ENCODE peak calls at places on chromosomes 4 and X, in five cellular contexts. V is GM23338, S is sigmoid colon, T is H1, X is upper lobe of left lung. I is an unnamed sample.

GRCh38 chr4:166675411-166675810 is 558.9 kb downstream of the SPOCK3 start:
- DNase-seq in V (no peak), S (no peak), T (no peak), X (no peak), I (no peak)

GRCh38 chr4:53654300-53654758 is 63.0 kb upstream of the LNX1 start:
- DNase-seq in V (no peak), S (no peak), T (no peak), X (no peak), I (peak; percentile 54)

GRCh38 chrX:71081348-71082148 is 13.4 kb upstream of the SNX12 start:
- DNase-seq in V (no peak), S (no peak), T (no peak), X (no peak), I (no peak)

GRCh38 chr4:19580090-19580489 is 671.6 kb upstream of the SLIT2 start:
- DNase-seq in V (no peak), S (no peak), T (no peak), X (no peak), I (no peak)

GRCh38 chr4:71553605-71554004 is 214.8 kb downstream of the SLC4A4 start:
- DNase-seq in V (peak; percentile 56), S (no peak), T (no peak), X (no peak), I (no peak)

GRCh38 chr4:187436251-187436650 is 559.3 kb upstream of the ZFP42 start:
- DNase-seq in V (no peak), S (no peak), T (no peak), X (no peak), I (no peak)

GRCh38 chr4:16532240-16532990 is 306.1 kb upstream of the TAPT1 start:
- DNase-seq in V (no peak), S (no peak), T (no peak), X (peak; percentile 27), I (no peak)

GRCh38 chrX:151476597-151476996 is 79.6 kb downstream of the VMA21 start:
- DNase-seq in V (peak; percentile 65), S (no peak), T (no peak), X (no peak), I (no peak)

GRCh38 chr4:48909697-48910096 is 3.1 kb upstream of the OCIAD2 start:
- DNase-seq in V (no peak), S (no peak), T (no peak), X (no peak), I (peak; percentile 55)

GRCh38 chrX:13432376-13432775 is 112.5 kb upstream of the ATXN3L start:
- DNase-seq in V (no peak), S (peak; percentile 86), T (no peak), X (peak; percentile 31), I (no peak)

GRCh38 chr4:1474126-1475090 is 68.2 kb upstream of the NKX1-1 start:
- DNase-seq in V (no peak), S (no peak), T (no peak), X (no peak), I (no peak)

GRCh38 chr4:5470318-5470889 is 238.0 kb downstream of the EVC2 start:
- DNase-seq in V (no peak), S (no peak), T (no peak), X (no peak), I (no peak)

GRCh38 chr4:142817442-142817841 is 28.7 kb downstream of the INPP4B start:
- DNase-seq in V (no peak), S (no peak), T (no peak), X (no peak), I (no peak)

GRCh38 chr4:8526363-8526855 is 53.8 kb upstream of the GPR78 start:
- DNase-seq in V (no peak), S (peak; percentile 48), T (no peak), X (no peak), I (no peak)

GRCh38 chr4:8525383-8526120 is 54.6 kb upstream of the GPR78 start:
- DNase-seq in V (no peak), S (peak; percentile 43), T (no peak), X (no peak), I (no peak)

GRCh38 chr4:8524595-8525382 is 55.4 kb upstream of the GPR78 start:
- DNase-seq in V (no peak), S (no peak), T (no peak), X (no peak), I (no peak)

GRCh38 chr4:8523175-8523574 is 57.0 kb upstream of the GPR78 start:
- DNase-seq in V (no peak), S (peak; percentile 36), T (no peak), X (no peak), I (no peak)

DNA sequence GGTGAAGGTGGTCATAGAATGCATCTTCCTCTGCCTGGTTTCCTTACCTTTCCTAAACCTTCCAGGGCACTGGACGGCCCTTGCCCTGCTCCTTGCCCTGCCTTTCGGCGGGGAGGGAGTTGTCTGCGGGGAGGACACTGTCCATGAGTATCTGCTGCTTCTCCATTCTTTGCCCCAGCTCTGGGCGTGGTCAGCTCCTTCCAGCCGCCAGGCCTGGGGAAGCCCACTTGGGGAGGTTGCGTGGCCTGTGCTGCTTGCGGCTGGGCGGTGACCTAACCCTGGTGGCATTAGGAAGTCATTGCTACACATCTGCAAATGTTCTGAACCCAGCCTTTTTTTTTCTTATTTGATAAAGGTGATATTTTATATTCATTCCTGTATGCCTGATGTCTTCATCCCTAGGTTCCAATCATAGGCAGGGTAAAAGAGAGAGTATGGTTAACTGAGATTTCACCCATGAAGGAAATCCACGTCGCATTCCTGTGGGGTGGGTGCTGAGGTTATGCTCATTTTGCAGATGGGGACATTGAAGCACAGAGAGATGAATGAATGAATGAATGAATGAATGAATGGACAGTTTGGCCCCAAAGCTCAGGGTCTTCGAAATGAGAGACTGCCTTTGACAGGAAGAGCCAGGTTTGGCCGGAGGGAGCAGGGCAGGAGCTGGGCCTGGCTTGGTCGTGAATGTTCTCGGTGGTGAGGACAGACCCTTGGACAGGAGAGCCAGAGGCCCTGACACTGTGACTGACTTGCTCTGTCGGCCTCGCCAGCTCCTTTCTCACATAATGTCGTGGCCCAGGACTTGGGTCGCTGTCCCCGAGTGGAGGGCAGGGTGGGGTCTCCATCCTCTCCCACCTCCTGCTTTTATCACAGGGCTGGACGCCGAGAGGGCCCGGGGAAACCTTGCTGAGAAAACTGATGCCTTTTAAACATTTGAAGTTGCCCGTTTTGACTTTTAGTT is 57.8 kb upstream of the GPR78 start:
- DNase-seq in V (no peak), S (no peak), T (no peak), X (no peak), I (no peak)
- TF ChIP-seq CTCF in V (no peak), S (no peak), T (no peak), X (no peak), I (no peak)

DNA sequence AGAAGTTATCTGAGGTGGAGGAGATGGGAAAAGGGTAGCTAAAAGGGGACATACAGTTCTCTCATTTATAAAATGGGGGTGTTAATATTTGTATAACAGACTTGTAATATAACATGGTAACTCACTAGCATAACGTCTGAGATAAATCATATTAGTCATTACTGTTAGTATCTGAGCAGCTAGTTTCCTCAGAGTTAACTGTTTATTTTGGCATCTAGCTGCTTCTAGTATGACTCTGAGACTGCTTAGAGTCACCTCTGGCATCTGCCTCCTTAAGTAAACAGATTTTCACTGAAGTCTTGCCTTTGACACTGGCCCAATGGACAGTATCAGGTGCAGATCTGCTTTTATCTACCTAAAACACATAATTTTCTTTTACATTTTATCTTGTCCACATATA is 58.1 kb downstream of the SLC30A9 start:
- DNase-seq in V (no peak), S (no peak), T (no peak), X (no peak), I (no peak)
- TF ChIP-seq POLR2AphosphoS5 in V (no peak), S (no peak), T (no peak), X (no peak), I (peak; percentile 34)

DNA sequence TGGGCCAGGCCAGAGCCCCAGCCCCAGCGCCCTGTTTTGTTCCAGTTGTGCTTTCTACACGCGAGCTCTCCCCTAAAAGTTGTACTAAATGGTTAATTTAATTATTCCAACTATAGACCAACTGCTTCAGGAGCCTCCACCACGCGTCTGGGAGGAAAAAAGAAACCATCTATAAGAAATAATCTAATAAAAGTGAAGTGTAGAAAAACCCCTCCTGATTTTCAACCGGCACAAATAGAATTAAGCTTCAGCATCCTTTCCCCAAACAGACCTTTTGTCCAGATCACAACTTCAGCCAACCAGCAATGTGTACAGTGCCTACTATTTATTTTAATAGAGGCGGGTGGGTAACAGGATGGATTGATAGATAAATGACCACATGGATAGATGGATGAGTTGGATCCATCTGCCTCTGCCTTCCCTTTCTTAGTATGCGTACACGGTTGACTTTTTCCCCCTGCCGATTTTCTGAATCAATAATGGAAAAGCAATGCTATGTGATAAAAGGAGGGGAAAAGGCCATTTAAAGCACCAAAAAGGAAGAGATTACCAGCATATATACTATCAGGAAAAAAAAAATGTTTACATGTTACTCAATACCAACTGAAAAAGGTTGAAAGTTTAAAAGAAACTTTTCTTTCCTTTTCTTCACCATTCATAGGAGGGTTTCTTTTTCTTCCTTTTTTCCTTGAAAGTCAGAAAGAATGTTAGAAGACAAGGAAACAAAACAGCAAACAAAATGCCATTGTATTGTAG is 3.7 kb upstream of the PHOX2B start:
- DNase-seq in V (no peak), S (no peak), T (no peak), X (no peak), I (no peak)
- H3K27me3 ChIP-seq in V (peaks cover 100% of the 10 kb centered on the region), S (peaks cover 48% of the 10 kb centered on the region), T (peaks cover 95% of the 10 kb centered on the region), X (no peaks in the 10 kb centered on the region), I (peaks cover 100% of the 10 kb centered on the region)

GRCh38 chr4:7464259-7464655 is 29.5 kb upstream of the PSAPL1 start:
- DNase-seq in V (no peak), S (no peak), T (no peak), X (no peak), I (no peak)

GRCh38 chr4:7461171-7461570 is 26.4 kb upstream of the PSAPL1 start:
- DNase-seq in V (peak; percentile 45), S (no peak), T (peak; percentile 61), X (no peak), I (no peak)

GRCh38 chr4:7460591-7460990 is 25.9 kb upstream of the PSAPL1 start:
- DNase-seq in V (no peak), S (no peak), T (no peak), X (no peak), I (no peak)

GRCh38 chr4:7463584-7464258 is 29.0 kb upstream of the PSAPL1 start:
- DNase-seq in V (no peak), S (no peak), T (no peak), X (no peak), I (no peak)

GRCh38 chr4:7462509-7462971 is 27.8 kb upstream of the PSAPL1 start:
- DNase-seq in V (peak; percentile 51), S (no peak), T (no peak), X (peak; percentile 25), I (peak; percentile 32)
- TF ChIP-seq CTCF in V (peak; percentile 20), S (no peak), T (no peak), X (no peak), I (no peak)

DNA sequence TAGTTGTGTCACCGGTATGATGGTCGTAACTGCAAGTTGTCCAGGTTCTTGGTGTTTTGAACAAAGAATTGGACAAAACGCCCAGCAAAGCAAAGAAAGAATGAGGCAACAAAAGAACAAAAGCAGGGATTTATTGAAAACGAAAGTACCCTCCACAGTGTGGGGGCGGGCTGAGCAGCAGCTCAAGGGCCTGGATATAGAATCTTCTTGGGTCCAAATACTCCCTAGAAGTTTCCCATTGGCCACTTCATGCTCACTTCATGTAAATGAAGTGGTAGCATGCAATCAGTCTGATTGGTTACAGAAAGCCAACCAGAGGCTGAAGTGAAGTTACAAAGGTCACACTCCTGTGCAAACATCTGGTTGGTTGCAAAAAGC is 54.8 kb downstream of the SHROOM3 start:
- DNase-seq in V (no peak), S (no peak), T (no peak), X (no peak), I (no peak)
- TF ChIP-seq POLR2AphosphoS5 in V (no peak), S (no peak), T (no peak), X (no peak), I (no peak)

GRCh38 chrX:32155044-32155638 is 1056.2 kb downstream of the DMD start:
- DNase-seq in V (peak; percentile 13), S (no peak), T (peak; percentile 42), X (no peak), I (no peak)
- H3K27me3 ChIP-seq in V (no peaks in the 10 kb centered on the region), S (no peaks in the 10 kb centered on the region), T (no peaks in the 10 kb centered on the region), X (no peaks in the 10 kb centered on the region), I (no peaks in the 10 kb centered on the region)

I was measured in stomach.